ENCODE peak calls at places on chromosomes 4 and X, in six cellular contexts. V, J, L, H, U and W are unnamed samples.

GRCh38 chrX:103362504-103362903 is 6.2 kb downstream of the TCEAL9 start:
- DNase-seq in V (no peak), J (no peak), L (no peak), H (no peak), U (peak; percentile 43), W (no peak)

GRCh38 chrX:46610070-46610658 is 36.6 kb downstream of the CHST7 start:
- DNase-seq in V (no peak), J (no peak), L (no peak), H (no peak), U (no peak), W (no peak)

GRCh38 chr4:19831644-19832285 is 419.9 kb upstream of the SLIT2 start:
- DNase-seq in V (no peak), J (no peak), L (no peak), H (no peak), U (peak; percentile 63), W (no peak)

GRCh38 chrX:133939655-133940054 is 45.7 kb downstream of the GPC3 start:
- DNase-seq in V (no peak), J (no peak), L (no peak), H (no peak), U (no peak), W (no peak)

GRCh38 chr4:136392576-136392975 is 1139.7 kb downstream of the PCDH18 start:
- DNase-seq in V (no peak), J (no peak), L (no peak), H (no peak), U (peak; percentile 75), W (no peak)

GRCh38 chr4:47933798-47934197 is 19.4 kb upstream of the NFXL1 start:
- DNase-seq in V (no peak), J (no peak), L (peak; percentile 53), H (no peak), U (peak; percentile 12), W (no peak)

GRCh38 chr4:148434075-148434773 is 8.0 kb downstream of the NR3C2 start:
- DNase-seq in V (no peak), J (no peak), L (no peak), H (no peak), U (no peak), W (no peak)

GRCh38 chr4:74362347-74362746 is 2.6 kb upstream of the EREG start:
- DNase-seq in V (no peak), J (no peak), L (no peak), H (no peak), U (no peak), W (no peak)

GRCh38 chr4:183249854-183250253 is 70.2 kb downstream of the CLDN22 start:
- DNase-seq in V (no peak), J (no peak), L (peak; percentile 52), H (no peak), U (peak; percentile 17), W (no peak)

GRCh38 chrX:39459204-39459603 is 638.6 kb downstream of the BCOR start:
- DNase-seq in V (no peak), J (no peak), L (no peak), H (no peak), U (no peak), W (no peak)

GRCh38 chr4:37717575-37717974 is 31.4 kb upstream of the RELL1 start:
- DNase-seq in V (no peak), J (no peak), L (no peak), H (no peak), U (peak; percentile 63), W (no peak)

GRCh38 chr4:119707336-119707735 is 78.7 kb upstream of the PDE5A start:
- DNase-seq in V (no peak), J (no peak), L (no peak), H (no peak), U (no peak), W (no peak)

GRCh38 chrX:154437398-154437752 is 421 bp downstream of the GDI1 start:
- DNase-seq in V (no peak), J (no peak), L (no peak), H (peak; percentile 24), U (no peak), W (no peak)

GRCh38 chr4:148557793-148558192 is 115.6 kb upstream of the NR3C2 start:
- DNase-seq in V (no peak), J (no peak), L (no peak), H (no peak), U (no peak), W (no peak)

GRCh38 chr4:139873111-139873866 is 207.7 kb downstream of the MGST2 start:
- DNase-seq in V (no peak), J (no peak), L (no peak), H (no peak), U (peak; percentile 82), W (no peak)

GRCh38 chrX:17590892-17591740 is 146.2 kb upstream of the SCML1 start:
- DNase-seq in V (no peak), J (peak; percentile 65), L (peak; percentile 65), H (peak; percentile 73), U (peak; percentile 67), W (peak; percentile 24)

GRCh38 chrX:133323450-133323849 is 91.8 kb downstream of the GPC4 start:
- DNase-seq in V (no peak), J (no peak), L (no peak), H (no peak), U (no peak), W (no peak)

DNA sequence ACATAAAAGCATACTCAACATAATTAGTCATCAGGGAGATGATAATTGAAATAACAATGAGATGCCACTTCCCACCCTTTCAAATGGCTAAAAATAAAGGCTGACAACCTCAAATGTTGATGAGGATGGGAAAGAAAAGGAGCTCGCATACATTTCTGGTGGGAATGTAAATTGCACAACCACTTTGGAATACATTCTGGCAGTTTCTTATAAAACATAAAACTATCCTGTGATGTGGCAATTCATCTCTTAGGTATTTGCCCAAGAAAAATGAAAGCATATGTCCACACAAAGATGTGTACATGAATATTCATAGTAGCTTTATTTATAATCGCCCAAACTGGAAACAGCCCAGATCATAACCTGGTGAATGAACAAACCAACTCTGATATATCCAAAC is 682 bp upstream of the ZNF275 start:
- DNase-seq in V (no peak), J (no peak), L (no peak), H (no peak), U (peak; percentile 38), W (no peak)
- H3K4me3 ChIP-seq in V (peak overlapping the region; percentile 41), J (no peak overlapping the region), L (peak overlapping the region; percentile 74), H (no peak overlapping the region), U (peak overlapping the region; percentile 60), W (peak overlapping the region; percentile 73)

GRCh38 chr4:122746485-122746965 is 14.0 kb downstream of the BBS12 start:
- DNase-seq in V (no peak), J (no peak), L (no peak), H (no peak), U (no peak), W (no peak)

GRCh38 chr4:122747883-122748282 is 15.4 kb downstream of the BBS12 start:
- DNase-seq in V (no peak), J (no peak), L (no peak), H (no peak), U (peak; percentile 64), W (no peak)

GRCh38 chr4:122742933-122743829 is 10.7 kb downstream of the BBS12 start:
- DNase-seq in V (no peak), J (no peak), L (no peak), H (no peak), U (no peak), W (no peak)

GRCh38 chr4:122747068-122747467 is 14.6 kb downstream of the BBS12 start:
- DNase-seq in V (no peak), J (no peak), L (no peak), H (no peak), U (no peak), W (no peak)

DNA sequence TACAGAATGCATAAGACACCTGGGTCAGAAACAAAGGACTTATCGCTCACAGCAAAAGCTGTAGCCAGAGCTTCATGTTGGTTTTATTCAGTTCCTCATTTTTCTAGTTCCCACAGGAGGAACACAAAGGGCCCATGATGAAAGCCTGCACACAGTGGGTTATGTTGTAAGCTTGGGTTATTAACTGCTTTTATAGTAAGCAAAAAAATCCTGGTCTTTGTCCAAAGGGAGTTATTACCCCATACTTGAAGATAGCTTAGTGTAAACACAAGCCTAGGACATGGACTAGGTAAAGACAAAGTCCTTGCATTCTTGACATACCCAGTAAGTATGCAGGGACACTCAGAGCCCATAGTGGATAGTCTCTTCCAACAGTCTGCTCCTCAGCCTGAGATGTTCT is 11.7 kb downstream of the BBS12 start:
- DNase-seq in V (no peak), J (no peak), L (no peak), H (no peak), U (peak; percentile 10), W (no peak)
- H3K27ac ChIP-seq in V (no peak overlapping the region), J (no peak overlapping the region), L (no peak overlapping the region), H (no peak overlapping the region), U (no peak overlapping the region), W (no peak overlapping the region)

GRCh38 chr4:142348489-142349076 is 497.5 kb downstream of the INPP4B start:
- DNase-seq in V (no peak), J (no peak), L (no peak), H (no peak), U (no peak), W (no peak)

GRCh38 chr4:142351958-142352357 is 494.1 kb downstream of the INPP4B start:
- DNase-seq in V (no peak), J (no peak), L (peak; percentile 71), H (no peak), U (no peak), W (no peak)

GRCh38 chr4:142345909-142346308 is 500.2 kb downstream of the INPP4B start:
- DNase-seq in V (no peak), J (no peak), L (no peak), H (no peak), U (no peak), W (no peak)

GRCh38 chr4:142350886-142351285 is 495.2 kb downstream of the INPP4B start:
- DNase-seq in V (no peak), J (no peak), L (no peak), H (no peak), U (no peak), W (no peak)

DNA sequence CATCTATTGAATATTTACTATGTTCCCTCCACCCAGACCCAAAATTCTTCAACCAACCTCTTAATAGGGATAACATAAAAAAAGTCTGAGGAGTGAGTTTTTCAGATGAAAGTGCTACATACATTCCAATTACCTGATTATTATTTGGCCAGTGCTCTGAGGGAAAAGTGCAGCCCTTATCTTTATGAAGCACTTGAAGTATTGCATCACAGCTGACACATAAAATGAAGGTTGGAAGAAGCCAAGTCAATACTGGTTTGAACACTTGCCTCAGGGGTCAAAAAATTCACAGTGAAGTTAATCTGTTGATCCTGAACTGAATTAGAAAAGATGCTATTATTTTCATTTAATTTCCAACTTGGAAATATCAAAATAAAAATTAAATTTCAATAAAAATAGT is 498.9 kb downstream of the INPP4B start:
- DNase-seq in V (no peak), J (no peak), L (no peak), H (no peak), U (peak; percentile 81), W (no peak)
- H3K4me1 ChIP-seq in V (peaks cover 75% of the 10 kb centered on the region), J (peaks cover 9% of the 10 kb centered on the region), L (peaks cover 17% of the 10 kb centered on the region), H (peaks cover 3% of the 10 kb centered on the region), U (no peaks in the 10 kb centered on the region), W (peaks cover 62% of the 10 kb centered on the region)

GRCh38 chrX:71250856-71251255 is 3.1 kb downstream of the ZMYM3 start:
- DNase-seq in V (no peak), J (no peak), L (no peak), H (no peak), U (no peak), W (no peak)

GRCh38 chrX:71253253-71254091 is 468 bp downstream of the ZMYM3 start:
- DNase-seq in V (peak; percentile 43), J (peak; percentile 39), L (peak; percentile 65), H (peak; percentile 69), U (peak; percentile 18), W (peak; percentile 20)

GRCh38 chrX:71252221-71252620 is 1.7 kb downstream of the ZMYM3 start:
- DNase-seq in V (no peak), J (no peak), L (no peak), H (no peak), U (no peak), W (no peak)

GRCh38 chrX:71254092-71254941 is at the start of gene ZMYM3:
- DNase-seq in V (peak; percentile 75), J (peak; percentile 86), L (peak; percentile 94), H (peak; percentile 85), U (peak; percentile 70), W (peak; percentile 85)

GRCh38 chrX:71251456-71251973 is 2.4 kb downstream of the ZMYM3 start:
- DNase-seq in V (no peak), J (no peak), L (no peak), H (no peak), U (no peak), W (no peak)
- H3K4me3 ChIP-seq in V (no peak overlapping the region), J (no peak overlapping the region), L (peak overlapping the region; percentile 96), H (no peak overlapping the region), U (no peak overlapping the region), W (no peak overlapping the region)